ENCODE peak calls at places on chromosome 11, in nine cellular contexts. Z is stomach, M is endodermal cell, L is kidney, P is PC-3, E is mucosa of descending colon, J is heart left ventricle, K is K562, Y is ovary. A is an unnamed sample.

GRCh38 chr11:47886096-47886495 is 37.9 kb upstream of the NUP160 start:
- DNase-seq in Y (no peak), M (no peak), Z (no peak), E (no peak), P (no peak), K (no peak), L (peak; percentile 30), J (no peak), A (no peak)

GRCh38 chr11:106156290-106156937 is 79.0 kb downstream of the AASDHPPT start:
- DNase-seq in P (peak; percentile 76), Y (peak; percentile 20), M (peak; percentile 53), Z (peak; percentile 34), K (peak; percentile 19), E (no peak), J (no peak), L (no peak), A (no peak)

GRCh38 chr11:84243629-84244263 is 957.6 kb upstream of the CCDC90B start:
- DNase-seq in P (no peak), L (no peak), M (no peak), Z (no peak), Y (no peak), J (no peak), K (no peak), E (no peak), A (no peak)

GRCh38 chr11:611001-611996 is 4.5 kb downstream of the IRF7 start:
- DNase-seq in E (peak; percentile 38), Y (no peak), L (peak; percentile 75), K (no peak), J (no peak), P (no peak), Z (no peak), M (no peak), A (no peak)

GRCh38 chr11:97502201-97502600 is 1112.4 kb downstream of the JRKL start:
- DNase-seq in J (no peak), P (peak; percentile 31), Y (no peak), E (no peak), Z (no peak), L (no peak), K (no peak), M (no peak), A (no peak)

GRCh38 chr11:13368041-13368446 is 90.5 kb downstream of the BMAL1 start:
- DNase-seq in L (no peak), J (no peak), M (no peak), Z (no peak), E (no peak), P (no peak), K (no peak), Y (no peak), A (no peak)

GRCh38 chr11:71240865-71241691 is 11.3 kb downstream of the SHANK2 start:
- DNase-seq in Z (peak; percentile 57), M (peak; percentile 53), J (no peak), P (no peak), L (peak; percentile 93), Y (no peak), E (no peak), K (no peak), A (no peak)

GRCh38 chr11:31500560-31500959 is 8.9 kb downstream of the IMMP1L start:
- DNase-seq in P (peak; percentile 24), L (no peak), M (no peak), Y (no peak), K (no peak), E (no peak), J (no peak), Z (no peak), A (no peak)

GRCh38 chr11:133946541-133947297 is 10.0 kb downstream of the IGSF9B start:
- DNase-seq in Z (no peak), K (no peak), L (peak; percentile 63), J (peak; percentile 57), Y (no peak), M (peak; percentile 63), P (no peak), E (no peak), A (peak; percentile 51)

GRCh38 chr11:34055218-34056000 is 3.9 kb downstream of the CAPRIN1 start:
- DNase-seq in M (no peak), Y (no peak), L (no peak), K (no peak), J (no peak), E (no peak), Z (no peak), P (no peak), A (no peak)

GRCh38 chr11:34052036-34052607 is 591 bp downstream of the CAPRIN1 start:
- DNase-seq in J (peak; percentile 96), P (peak; percentile 89), Z (peak; percentile 93), Y (peak; percentile 94), L (peak; percentile 97), E (peak; percentile 95), K (peak; percentile 92), M (peak; percentile 95), A (peak; percentile 94)

GRCh38 chr11:34052608-34053160 is 1.2 kb downstream of the CAPRIN1 start:
- DNase-seq in P (no peak), Z (peak; percentile 29), M (peak; percentile 67), J (peak; percentile 25), Y (peak; percentile 53), E (peak; percentile 64), L (no peak), K (peak; percentile 55), A (peak; percentile 21)

GRCh38 chr11:34053161-34053686 is 1.7 kb downstream of the CAPRIN1 start:
- DNase-seq in Z (peak; percentile 77), L (peak; percentile 89), M (peak; percentile 85), P (peak; percentile 49), Y (peak; percentile 70), J (peak; percentile 79), E (peak; percentile 81), K (peak; percentile 36), A (peak; percentile 72)

DNA sequence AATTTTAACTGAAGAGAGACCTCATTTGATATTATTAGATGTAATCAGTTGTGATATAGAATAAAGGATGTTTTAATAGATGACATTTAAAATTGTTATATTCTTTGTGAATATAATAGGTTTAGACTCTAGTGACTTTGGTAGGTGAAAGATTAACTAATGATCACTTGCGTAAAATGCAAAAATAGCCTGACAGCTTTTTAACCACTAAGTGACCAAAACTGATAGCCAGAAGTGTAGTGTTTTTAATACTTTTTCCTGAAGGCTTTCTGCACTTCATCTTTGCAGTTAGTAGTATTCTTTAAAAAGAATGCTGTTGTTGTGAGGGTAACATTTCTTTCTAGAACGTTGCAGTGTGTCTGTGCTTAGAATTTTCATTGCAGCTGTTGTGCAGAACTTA is 5.1 kb downstream of the CAPRIN1 start:
- DNase-seq in M (no peak), P (no peak), J (no peak), K (no peak), L (no peak), Z (no peak), E (no peak), Y (no peak), A (no peak)
- H3K4me1 ChIP-seq in M (peaks cover 3% of the 10 kb centered on the region), P (peaks cover 30% of the 10 kb centered on the region), J (peaks cover 53% of the 10 kb centered on the region), K (peaks cover 17% of the 10 kb centered on the region), L (no peaks in the 10 kb centered on the region), Z (peaks cover 79% of the 10 kb centered on the region), E (peaks cover 42% of the 10 kb centered on the region), Y (peaks cover 8% of the 10 kb centered on the region), A (peaks cover 95% of the 10 kb centered on the region)

DNA sequence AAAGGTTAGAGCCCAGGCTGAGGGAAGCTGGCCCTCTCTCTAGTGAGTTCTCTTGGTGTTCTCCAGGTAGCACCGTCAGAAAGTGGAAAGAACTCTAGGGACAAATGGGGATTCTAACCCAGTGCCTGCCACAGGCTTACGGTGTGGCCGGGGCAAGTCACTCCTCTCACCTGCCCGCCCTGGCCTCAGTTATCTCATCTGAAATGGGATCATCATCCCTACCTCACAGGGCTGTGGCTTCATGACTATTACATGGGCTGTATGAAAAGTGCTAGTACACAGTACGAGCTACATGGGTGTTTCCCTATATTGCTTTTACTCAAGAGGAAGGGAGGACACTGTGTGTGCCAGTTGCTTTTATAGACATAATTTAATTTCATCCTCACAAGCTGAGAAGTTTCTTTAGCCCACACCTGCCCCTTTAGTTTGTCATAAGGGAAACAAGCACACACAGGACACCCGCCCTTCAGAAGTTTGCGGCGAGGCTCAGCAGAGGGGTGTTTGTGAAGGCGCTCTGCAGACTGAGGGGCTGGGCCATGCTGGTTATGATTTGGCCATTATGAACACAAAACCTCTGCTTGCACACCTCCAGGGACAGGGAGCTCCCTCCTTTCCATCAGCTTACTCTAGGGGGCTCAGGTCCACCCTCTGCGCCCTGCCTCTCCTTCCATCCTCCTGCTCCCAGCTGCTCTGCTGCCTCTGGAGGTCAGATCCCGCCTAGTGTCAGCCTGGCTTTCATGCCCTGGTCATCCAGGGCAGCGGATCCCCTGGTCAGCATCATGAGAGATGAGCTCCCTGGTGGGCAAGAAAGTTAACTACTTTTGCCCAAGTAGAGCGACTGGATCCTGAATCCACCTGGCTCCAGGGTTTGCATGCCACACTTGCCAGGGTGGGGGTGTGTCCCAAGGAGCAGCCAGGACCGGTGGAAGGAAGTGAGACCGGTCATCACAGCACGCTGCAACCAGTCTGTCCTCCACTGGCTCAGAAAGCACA is 1.2 kb downstream of the KLHL35 start:
- DNase-seq in P (no peak), M (peak; percentile 80), L (no peak), Z (no peak), J (no peak), Y (no peak), E (peak; percentile 45), K (peak; percentile 29), A (no peak)
- TF ChIP-seq CTCF in P (peak; percentile 11), M (peak; percentile 59), L (no peak), Z (no peak), J (no peak), Y (no peak), E (no peak), K (peak; percentile 21), A (no peak)

DNA sequence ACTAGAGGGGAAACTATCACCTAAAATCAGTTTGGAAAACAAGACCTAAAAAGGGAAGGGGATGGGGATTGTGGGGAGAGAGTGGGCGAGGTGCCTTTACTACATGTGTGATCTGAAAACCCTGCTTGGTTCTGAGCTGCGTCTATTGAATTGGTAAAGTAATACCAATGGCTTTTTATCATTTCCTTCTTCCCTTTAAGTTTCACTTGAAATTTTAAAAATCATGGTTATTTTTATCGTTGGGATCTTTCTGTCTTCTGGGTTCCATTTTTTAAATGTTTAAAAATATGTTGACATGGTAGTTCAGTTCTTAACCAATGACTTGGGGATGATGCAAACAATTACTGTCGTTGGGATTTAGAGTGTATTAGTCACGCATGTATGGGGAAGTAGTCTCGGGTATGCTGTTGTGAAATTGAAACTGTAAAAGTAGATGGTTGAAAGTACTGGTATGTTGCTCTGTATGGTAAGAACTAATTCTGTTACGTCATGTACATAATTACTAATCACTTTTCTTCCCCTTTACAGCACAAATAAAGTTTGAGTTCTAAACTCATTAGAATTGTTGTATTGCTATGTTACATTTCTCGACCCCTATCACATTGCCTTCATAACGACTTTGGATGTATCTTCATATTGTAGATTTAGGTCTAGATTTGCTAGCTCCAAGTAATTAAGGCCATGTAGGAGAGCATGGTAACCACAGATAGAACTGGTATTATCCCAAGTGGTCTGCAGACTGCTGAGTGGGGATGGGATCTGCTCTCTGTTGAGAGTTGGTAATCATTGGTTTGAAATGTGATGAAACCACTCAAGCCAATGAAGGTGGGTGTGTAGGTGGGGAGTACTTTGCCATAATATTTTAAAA is 3.6 kb downstream of the NEAT1 start:
- DNase-seq in E (peak; percentile 11), Z (peak; percentile 40), K (no peak), J (peak; percentile 12), P (peak; percentile 89), Y (no peak), L (no peak), M (no peak), A (no peak)
- H3K4me3 ChIP-seq in E (peak overlapping the region; percentile 81), Z (peak overlapping the region; percentile 91), K (peak overlapping the region; percentile 79), J (peak overlapping the region; percentile 96), P (peak overlapping the region; percentile 93), Y (peak overlapping the region; percentile 86), L (peak overlapping the region; percentile 99), M (peak overlapping the region; percentile 83), A (peak overlapping the region; percentile 80)

DNA sequence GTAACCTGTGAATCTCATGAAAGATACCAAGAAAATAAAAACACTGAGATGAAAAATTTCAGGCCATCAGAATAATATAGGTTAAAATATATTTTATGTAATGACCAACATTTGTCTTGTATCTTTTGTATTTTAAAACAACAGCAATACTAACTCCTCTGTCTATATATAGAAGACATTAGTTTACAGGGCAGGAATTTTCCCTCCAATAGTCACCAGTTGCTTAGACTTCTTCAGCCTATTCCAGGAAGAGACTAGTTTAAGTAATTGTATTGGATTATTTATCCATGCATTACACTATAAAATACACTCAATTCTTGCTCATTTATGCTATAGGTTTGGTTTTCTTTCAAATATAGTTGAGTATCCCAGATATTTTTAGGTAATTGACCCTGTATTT is 24.1 kb downstream of the ANO5 start:
- DNase-seq in Z (no peak), Y (no peak), L (no peak), P (no peak), E (no peak), J (no peak), M (no peak), K (no peak), A (no peak)
- H3K4me1 ChIP-seq in Z (no peaks in the 10 kb centered on the region), Y (no peaks in the 10 kb centered on the region), L (no peaks in the 10 kb centered on the region), P (no peaks in the 10 kb centered on the region), E (no peaks in the 10 kb centered on the region), J (no peaks in the 10 kb centered on the region), M (no peaks in the 10 kb centered on the region), K (no peaks in the 10 kb centered on the region), A (peaks cover 26% of the 10 kb centered on the region)